ENCODE peak calls at places on chromosomes 4 and X, in nine cellular contexts. M is IMR-90; D is thoracic aorta; U is fibroblast of lung; N is sigmoid colon; J is endothelial cell of umbilical vein; V is cardiac muscle cell; I is lower lobe of right lung; E is CD4-positive, CD25-positive, alpha-beta regulatory T cell. X is an unnamed sample.
A peak's percentile ranks its signal among the peaks of the same experiment; 100 is the strongest.

GRCh38 chr4:77305766-77306165 is 148.8 kb downstream of the CCNG2 start:
- DNase-seq in J (no peak), U (no peak), D (no peak), I (no peak), V (no peak), M (no peak), E (no peak), N (no peak), X (no peak)

GRCh38 chr4:384311-385010 is 46.8 kb downstream of the ZNF141 start:
- DNase-seq in E (peak; percentile 35), V (no peak), D (no peak), U (no peak), J (no peak), N (no peak), M (no peak), I (no peak), X (no peak)

GRCh38 chr4:2933566-2934076 is 29.6 kb downstream of the NOP14 start:
- DNase-seq in M (no peak), U (no peak), I (no peak), E (no peak), D (peak; percentile 3), V (no peak), N (no peak), J (peak; percentile 33), X (no peak)

GRCh38 chr4:185587444-185588161 is 52.3 kb upstream of the PDLIM3 start:
- DNase-seq in U (peak; percentile 53), E (peak; percentile 61), V (no peak), M (peak; percentile 68), D (no peak), J (no peak), I (no peak), N (no peak), X (peak; percentile 57)

GRCh38 chr4:14952352-14952751 is 49.9 kb upstream of the CPEB2 start:
- DNase-seq in I (no peak), E (no peak), D (no peak), U (no peak), J (no peak), N (no peak), V (no peak), M (no peak), X (no peak)

GRCh38 chrX:9180623-9181022 is 146.7 kb upstream of the FAM9B start:
- DNase-seq in I (no peak), M (no peak), J (no peak), V (no peak), U (no peak), N (no peak), D (no peak), E (no peak), X (no peak)

GRCh38 chrX:132216806-132217202 is 2.4 kb downstream of the RAP2C start:
- DNase-seq in D (no peak), U (peak; percentile 41), V (peak; percentile 38), I (no peak), J (peak; percentile 44), E (peak; percentile 62), N (no peak), M (peak; percentile 43), X (no peak)

GRCh38 chr4:8540072-8540471 is 40.1 kb upstream of the GPR78 start:
- DNase-seq in I (no peak), D (no peak), E (peak; percentile 51), J (no peak), M (no peak), N (peak; percentile 27), V (no peak), U (no peak), X (no peak)

GRCh38 chr4:5921074-5921473 is 28.2 kb upstream of the CRMP1 start:
- DNase-seq in N (no peak), J (no peak), I (no peak), D (no peak), E (no peak), V (no peak), U (no peak), M (no peak), X (no peak)

GRCh38 chrX:56026816-56027215 is 205.3 kb upstream of the KLF8 start:
- DNase-seq in N (no peak), D (no peak), M (no peak), I (no peak), V (no peak), U (no peak), E (no peak), J (no peak), X (no peak)
- H3K9me3 ChIP-seq in N (no peaks in the 10 kb centered on the region), D (no peaks in the 10 kb centered on the region), M (peaks cover 3% of the 10 kb centered on the region), I (no peaks in the 10 kb centered on the region), V (no peaks in the 10 kb centered on the region), U (no peaks in the 10 kb centered on the region), E (no peaks in the 10 kb centered on the region), J (no peaks in the 10 kb centered on the region), X (no peaks in the 10 kb centered on the region)

GRCh38 chrX:107675823-107676555 is 47.7 kb downstream of the PRPS1 start:
- DNase-seq in J (no peak), U (peak; percentile 75), V (peak; percentile 80), E (peak; percentile 22), I (peak; percentile 52), D (no peak), N (peak; percentile 77), M (peak; percentile 35), X (no peak)
- H3K9me3 ChIP-seq in J (no peaks in the 10 kb centered on the region), U (no peaks in the 10 kb centered on the region), V (no peaks in the 10 kb centered on the region), E (no peaks in the 10 kb centered on the region), I (no peaks in the 10 kb centered on the region), D (no peaks in the 10 kb centered on the region), N (no peaks in the 10 kb centered on the region), M (no peaks in the 10 kb centered on the region), X (no peaks in the 10 kb centered on the region)

DNA sequence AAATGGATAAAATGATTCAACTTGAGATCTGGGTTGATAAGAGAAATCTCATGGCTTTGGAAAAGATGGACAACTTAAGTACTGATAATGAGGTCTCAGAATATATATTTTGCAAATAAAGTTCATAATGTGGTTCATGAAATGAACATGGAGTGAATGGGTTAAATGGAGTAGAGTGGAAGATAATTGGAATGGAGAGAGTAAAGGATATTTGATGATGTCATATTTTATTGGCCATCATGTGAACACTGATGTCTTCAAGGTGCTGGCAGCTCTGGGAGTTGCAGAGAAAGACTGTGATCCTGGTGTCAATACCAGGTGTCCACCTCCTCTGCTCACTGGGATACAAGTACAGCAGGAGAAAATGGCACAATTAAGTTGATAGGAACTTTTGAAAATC is 133.9 kb upstream of the ZXDA start:
- DNase-seq in D (no peak), I (no peak), J (no peak), E (no peak), N (no peak), V (no peak), M (no peak), U (no peak), X (no peak)
- H3K9me3 ChIP-seq in D (no peaks in the 10 kb centered on the region), I (no peaks in the 10 kb centered on the region), J (no peaks in the 10 kb centered on the region), E (no peaks in the 10 kb centered on the region), N (no peaks in the 10 kb centered on the region), V (peaks cover 6% of the 10 kb centered on the region), M (peaks cover 9% of the 10 kb centered on the region), U (no peaks in the 10 kb centered on the region), X (peaks cover 3% of the 10 kb centered on the region)

GRCh38 chrX:45238489-45238888 is 37.8 kb upstream of the DIPK2B start:
- DNase-seq in N (no peak), I (no peak), J (no peak), U (no peak), M (no peak), D (no peak), E (no peak), V (no peak), X (no peak)

GRCh38 chrX:45229348-45229747 is 28.7 kb upstream of the DIPK2B start:
- DNase-seq in U (no peak), M (no peak), N (no peak), E (no peak), I (no peak), V (no peak), D (no peak), J (no peak), X (no peak)

GRCh38 chrX:45232139-45232538 is 31.5 kb upstream of the DIPK2B start:
- DNase-seq in I (no peak), D (no peak), J (no peak), V (no peak), U (no peak), E (no peak), N (no peak), M (no peak), X (peak; percentile 4)

GRCh38 chrX:45230410-45230809 is 29.7 kb upstream of the DIPK2B start:
- DNase-seq in U (no peak), V (no peak), I (no peak), D (no peak), N (no peak), M (no peak), J (no peak), E (no peak), X (no peak)

DNA sequence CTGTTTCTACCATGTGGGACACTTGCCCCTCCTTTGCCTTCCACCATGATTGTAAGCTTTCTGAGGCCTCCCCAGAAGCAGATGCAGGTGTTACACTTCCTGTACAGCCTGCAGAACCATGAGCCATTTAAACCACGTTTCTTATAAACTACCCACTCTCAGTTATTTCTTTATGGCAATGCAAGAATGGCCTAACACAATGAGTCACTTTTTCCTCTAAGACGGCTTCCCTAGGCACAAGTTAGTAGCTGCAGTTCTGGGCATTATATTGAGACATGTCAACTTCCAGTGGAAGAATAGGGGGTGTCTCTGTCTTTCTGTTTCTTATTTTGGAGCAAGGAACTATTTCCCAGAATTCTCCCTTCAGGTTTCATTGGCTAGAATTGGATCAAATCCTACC is 32.9 kb upstream of the DIPK2B start:
- DNase-seq in I (no peak), E (no peak), V (no peak), D (no peak), J (peak; percentile 1), U (no peak), M (no peak), N (no peak), X (no peak)
- H3K9me3 ChIP-seq in I (no peaks in the 10 kb centered on the region), E (no peaks in the 10 kb centered on the region), V (no peaks in the 10 kb centered on the region), D (no peaks in the 10 kb centered on the region), J (no peaks in the 10 kb centered on the region), U (no peaks in the 10 kb centered on the region), M (no peaks in the 10 kb centered on the region), N (no peaks in the 10 kb centered on the region), X (no peaks in the 10 kb centered on the region)

X was measured in T-helper 17 cell.